ENCODE peak calls at places on chromosomes 2 and 18, in ten cellular contexts. Q is mesothelial cell of epicardium; G is bronchial epithelial cell; R is coronary artery; L is CD4-positive, alpha-beta T cell; V is fibroblast of lung; N is hepatocyte; K is endodermal cell; E is sigmoid colon; P is A549. X is an unnamed sample.
A peak's percentile ranks its signal among the peaks of the same experiment; 100 is the strongest.

GRCh38 chr18:68083131-68083530 is 566.6 kb upstream of the DSEL start:
- DNase-seq in Q (no peak), G (no peak), R (no peak), L (no peak), V (peak; percentile 86), N (no peak), K (no peak), E (no peak), P (no peak), X (no peak)

GRCh38 chr2:218029366-218030360 is 26.9 kb upstream of the TNS1 start:
- DNase-seq in Q (peak; percentile 30), G (peak; percentile 30), R (peak; percentile 45), L (no peak), V (no peak), N (no peak), K (peak; percentile 36), E (peak; percentile 42), P (no peak), X (no peak)

GRCh38 chr2:195848119-195848899 is 191.3 kb downstream of the SLC39A10 start:
- DNase-seq in Q (no peak), G (no peak), R (no peak), L (no peak), V (no peak), N (no peak), K (no peak), E (no peak), P (peak; percentile 14), X (no peak)

GRCh38 chr18:30674619-30675018 is 367.9 kb downstream of the DSC3 start:
- DNase-seq in Q (no peak), G (no peak), R (no peak), L (no peak), V (no peak), N (no peak), K (no peak), E (no peak), P (no peak), X (no peak)

GRCh38 chr2:120919216-120919615 is 183.5 kb downstream of the GLI2 start:
- DNase-seq in Q (no peak), G (no peak), R (no peak), L (no peak), V (no peak), N (no peak), K (no peak), E (no peak), P (no peak), X (no peak)

GRCh38 chr2:32009479-32010256 is 1.1 kb downstream of the MEMO1 start:
- DNase-seq in Q (peak; percentile 55), G (no peak), R (peak; percentile 75), L (peak; percentile 13), V (peak; percentile 24), N (peak; percentile 66), K (peak; percentile 74), E (peak; percentile 73), P (peak; percentile 35), X (no peak)

GRCh38 chr2:85071096-85071495 is 62.1 kb upstream of the TCF7L1 start:
- DNase-seq in Q (no peak), G (no peak), R (no peak), L (no peak), V (no peak), N (no peak), K (no peak), E (no peak), P (no peak), X (no peak)

GRCh38 chr2:143717532-143718168 is 588.4 kb downstream of the ARHGAP15 start:
- DNase-seq in Q (no peak), G (no peak), R (no peak), L (no peak), V (peak; percentile 37), N (no peak), K (no peak), E (no peak), P (no peak), X (no peak)

GRCh38 chr18:22185723-22186386 is 16.5 kb downstream of the GATA6 start:
- DNase-seq in Q (no peak), G (no peak), R (no peak), L (no peak), V (no peak), N (no peak), K (peak; percentile 41), E (no peak), P (no peak), X (no peak)

GRCh38 chr18:22182884-22183610 is 13.7 kb downstream of the GATA6 start:
- DNase-seq in Q (no peak), G (peak; percentile 87), R (no peak), L (no peak), V (no peak), N (no peak), K (no peak), E (no peak), P (no peak), X (no peak)

GRCh38 chr18:22186484-22186971 is 17.1 kb downstream of the GATA6 start:
- DNase-seq in Q (no peak), G (peak; percentile 91), R (no peak), L (no peak), V (no peak), N (no peak), K (peak; percentile 35), E (no peak), P (no peak), X (no peak)

GRCh38 chr18:22183647-22184161 is 14.3 kb downstream of the GATA6 start:
- DNase-seq in Q (no peak), G (no peak), R (no peak), L (no peak), V (no peak), N (no peak), K (peak; percentile 39), E (no peak), P (no peak), X (no peak)

DNA sequence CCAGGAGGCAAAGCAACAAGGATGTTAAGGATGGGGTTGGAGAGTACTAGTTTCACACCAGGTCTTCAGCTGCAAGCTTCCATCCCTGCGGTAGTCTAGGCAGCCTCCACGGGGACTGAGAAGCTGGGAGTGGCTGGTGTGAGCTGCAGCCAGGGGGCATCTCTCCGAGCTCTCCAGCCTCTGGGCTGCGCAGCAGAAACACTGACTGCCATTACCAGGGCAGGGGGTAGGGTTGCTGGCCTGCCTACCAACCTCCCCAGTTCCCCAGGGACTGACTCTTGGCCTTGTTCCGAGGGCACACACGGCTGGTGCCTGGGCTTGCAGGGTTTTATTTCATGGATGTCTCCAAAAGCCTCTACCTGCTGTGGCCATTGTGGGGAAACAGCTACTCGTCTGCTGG is 15.9 kb downstream of the GATA6 start:
- DNase-seq in Q (no peak), G (no peak), R (peak; percentile 87), L (no peak), V (no peak), N (no peak), K (peak; percentile 79), E (no peak), P (no peak), X (no peak)
- TF ChIP-seq CTCF in Q (no peak), G (peak; percentile 4), R (no peak), L (no peak), V (no peak), N (no peak), K (peak; percentile 63), E (no peak), P (no peak), X (no peak)

GRCh38 chr2:233384017-233384416 is 29.7 kb downstream of the DGKD start:
- DNase-seq in Q (no peak), G (no peak), R (no peak), L (no peak), V (no peak), N (no peak), K (peak; percentile 54), E (no peak), P (peak; percentile 38), X (no peak)
- TF ChIP-seq CTCF in Q (no peak), G (no peak), R (no peak), L (no peak), V (no peak), N (no peak), K (peak; percentile 59), E (no peak), P (no peak), X (no peak)

GRCh38 chr2:42335514-42336104 is 25.4 kb downstream of the COX7A2L start:
- DNase-seq in Q (no peak), G (no peak), R (no peak), L (no peak), V (no peak), N (no peak), K (no peak), E (no peak), P (no peak), X (no peak)

GRCh38 chr2:42336361-42336965 is 24.6 kb downstream of the COX7A2L start:
- DNase-seq in Q (no peak), G (no peak), R (no peak), L (no peak), V (no peak), N (no peak), K (no peak), E (no peak), P (no peak), X (no peak)

GRCh38 chr2:42337846-42338566 is 23.0 kb downstream of the COX7A2L start:
- DNase-seq in Q (no peak), G (no peak), R (no peak), L (no peak), V (no peak), N (no peak), K (peak; percentile 43), E (no peak), P (no peak), X (no peak)

GRCh38 chr2:42338567-42339190 is 22.3 kb downstream of the COX7A2L start:
- DNase-seq in Q (no peak), G (no peak), R (no peak), L (no peak), V (no peak), N (no peak), K (no peak), E (no peak), P (no peak), X (no peak)

DNA sequence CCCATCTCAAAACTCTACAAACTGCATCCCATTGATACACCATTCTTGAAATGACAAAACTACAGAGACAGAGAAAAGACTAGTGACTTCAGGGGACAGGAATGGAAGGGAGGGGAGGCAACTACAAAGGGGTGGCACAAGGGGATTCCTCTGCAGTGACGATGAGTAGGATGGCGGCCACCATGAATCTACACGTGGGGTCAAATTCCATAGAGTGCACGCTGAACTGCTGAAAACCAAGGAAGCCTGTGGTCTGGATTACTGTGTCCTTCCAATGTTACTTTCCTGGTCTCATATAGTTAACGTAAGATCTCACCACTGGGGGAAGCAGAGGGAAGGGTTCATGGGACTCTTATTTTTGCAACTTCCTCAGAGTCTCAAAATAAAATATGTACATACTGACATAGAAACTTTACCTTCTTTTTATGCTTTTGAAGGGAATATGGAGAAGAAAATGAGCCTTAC is 23.6 kb downstream of the COX7A2L start:
- DNase-seq in Q (no peak), G (no peak), R (no peak), L (no peak), V (no peak), N (no peak), K (no peak), E (no peak), P (no peak), X (no peak)
- TF ChIP-seq CTCF in Q (no peak), G (no peak), R (no peak), L (no peak), V (peak; percentile 6), N (no peak), K (peak; percentile 61), E (no peak), P (no peak), X (no peak)

GRCh38 chr2:131104487-131105155 is 515 bp upstream of the PLEKHB2 start:
- DNase-seq in Q (no peak), G (peak; percentile 75), R (peak; percentile 87), L (peak; percentile 44), V (peak; percentile 85), N (peak; percentile 85), K (no peak), E (peak; percentile 93), P (peak; percentile 91), X (peak; percentile 40)

GRCh38 chr2:131105950-131106801 is 1.0 kb downstream of the PLEKHB2 start:
- DNase-seq in Q (no peak), G (peak; percentile 66), R (peak; percentile 74), L (no peak), V (peak; percentile 33), N (peak; percentile 67), K (peak; percentile 72), E (no peak), P (peak; percentile 52), X (no peak)

GRCh38 chr2:131105156-131105949 is at the start of gene PLEKHB2:
- DNase-seq in Q (peak; percentile 99), G (peak; percentile 74), R (peak; percentile 95), L (peak; percentile 83), V (peak; percentile 88), N (peak; percentile 94), K (peak; percentile 97), E (peak; percentile 94), P (peak; percentile 93), X (peak; percentile 71)
- TF ChIP-seq CTCF in Q (no peak), G (peak; percentile 27), R (no peak), L (no peak), V (no peak), N (no peak), K (peak; percentile 60), E (no peak), P (peak; percentile 36), X (no peak)